ENCODE peak calls at places on chromosomes 13 and 19, in five cellular contexts. One of them, this sample, is unnamed.

GRCh38 chr19:39335168-39335567 is 675 bp downstream of the GMFG start:
- DNase-seq in foreskin fibroblast: no peak
- DNase-seq in AG10803: no peak
- DNase-seq in HCT116: no peak
- DNase-seq in spleen: peak; percentile 84
- DNase-seq in this sample: no peak

GRCh38 chr13:111005808-111006494 is 91.1 kb upstream of the ANKRD10 start:
- DNase-seq in foreskin fibroblast: peak; percentile 68
- DNase-seq in AG10803: peak; percentile 41
- DNase-seq in HCT116: no peak
- DNase-seq in spleen: peak; percentile 80
- DNase-seq in this sample: no peak

GRCh38 chr19:17306285-17306714 is 628 bp downstream of the MRPL34 start:
- DNase-seq in foreskin fibroblast: no peak
- DNase-seq in AG10803: no peak
- DNase-seq in HCT116: no peak
- DNase-seq in spleen: no peak
- DNase-seq in this sample: no peak

GRCh38 chr19:46913198-46913851 is 52.5 kb downstream of the ARHGAP35 start:
- DNase-seq in foreskin fibroblast: no peak
- DNase-seq in AG10803: peak; percentile 25
- DNase-seq in HCT116: no peak
- DNase-seq in spleen: no peak
- DNase-seq in this sample: no peak

GRCh38 chr19:54916822-54917221 is 10.9 kb downstream of the NCR1 start:
- DNase-seq in foreskin fibroblast: no peak
- DNase-seq in AG10803: no peak
- DNase-seq in HCT116: no peak
- DNase-seq in spleen: peak; percentile 62
- DNase-seq in this sample: no peak

GRCh38 chr13:24745861-24746617 is 17.9 kb upstream of the RNF17 start:
- DNase-seq in foreskin fibroblast: peak; percentile 13
- DNase-seq in AG10803: no peak
- DNase-seq in HCT116: no peak
- DNase-seq in spleen: no peak
- DNase-seq in this sample: no peak

GRCh38 chr19:29832801-29833200 is 21.0 kb downstream of the CCNE1 start:
- DNase-seq in foreskin fibroblast: no peak
- DNase-seq in AG10803: no peak
- DNase-seq in HCT116: no peak
- DNase-seq in spleen: no peak
- DNase-seq in this sample: no peak

GRCh38 chr19:48510421-48511268 is 990 bp downstream of the LMTK3 start:
- DNase-seq in foreskin fibroblast: peak; percentile 72
- DNase-seq in AG10803: no peak
- DNase-seq in HCT116: no peak
- DNase-seq in spleen: peak; percentile 88
- DNase-seq in this sample: no peak

GRCh38 chr19:36488816-36489138 is 584 bp downstream of the ZNF566 start:
- DNase-seq in foreskin fibroblast: peak; percentile 33
- DNase-seq in AG10803: peak; percentile 4
- DNase-seq in HCT116: peak; percentile 13
- DNase-seq in spleen: no peak
- DNase-seq in this sample: no peak

GRCh38 chr13:29575098-29575497 is 20.4 kb downstream of the SLC7A1 start:
- DNase-seq in foreskin fibroblast: no peak
- DNase-seq in AG10803: no peak
- DNase-seq in HCT116: no peak
- DNase-seq in spleen: no peak
- DNase-seq in this sample: no peak

GRCh38 chr19:46350029-46350757 is 3.3 kb downstream of the PPP5C start:
- DNase-seq in foreskin fibroblast: no peak
- DNase-seq in AG10803: no peak
- DNase-seq in HCT116: no peak
- DNase-seq in spleen: no peak
- DNase-seq in this sample: no peak

GRCh38 chr19:54674021-54674617 is 11.3 kb downstream of the LILRB4 start:
- DNase-seq in foreskin fibroblast: peak; percentile 20
- DNase-seq in AG10803: peak; percentile 23
- DNase-seq in HCT116: peak; percentile 34
- DNase-seq in spleen: no peak
- DNase-seq in this sample: no peak

GRCh38 chr13:80235131-80235530 is 105.8 kb downstream of the SPRY2 start:
- DNase-seq in foreskin fibroblast: peak; percentile 28
- DNase-seq in AG10803: no peak
- DNase-seq in HCT116: no peak
- DNase-seq in spleen: no peak
- DNase-seq in this sample: no peak

GRCh38 chr19:44869728-44870470 is 21.2 kb upstream of the TOMM40 start:
- DNase-seq in foreskin fibroblast: peak; percentile 25
- DNase-seq in AG10803: no peak
- DNase-seq in HCT116: no peak
- DNase-seq in spleen: no peak
- DNase-seq in this sample: no peak

GRCh38 chr13:33933810-33934209 is 115.9 kb downstream of the RFC3 start:
- DNase-seq in foreskin fibroblast: no peak
- DNase-seq in AG10803: no peak
- DNase-seq in HCT116: no peak
- DNase-seq in spleen: no peak
- DNase-seq in this sample: no peak

GRCh38 chr13:21567714-21568113 is 36.3 kb downstream of the MICU2 start:
- DNase-seq in foreskin fibroblast: no peak
- DNase-seq in AG10803: no peak
- DNase-seq in HCT116: no peak
- DNase-seq in spleen: no peak
- DNase-seq in this sample: no peak

GRCh38 chr13:48532146-48532472 is 771 bp downstream of the RCBTB2 start:
- DNase-seq in foreskin fibroblast: peak; percentile 70
- DNase-seq in AG10803: peak; percentile 58
- DNase-seq in HCT116: no peak
- DNase-seq in spleen: no peak
- DNase-seq in this sample: no peak

GRCh38 chr19:47210689-47211316 is 20.2 kb downstream of the BBC3 start:
- DNase-seq in foreskin fibroblast: peak; percentile 89
- DNase-seq in AG10803: peak; percentile 81
- DNase-seq in HCT116: no peak
- DNase-seq in spleen: peak; percentile 77
- DNase-seq in this sample: peak; percentile 55

GRCh38 chr13:73938375-73939070 is 195.7 kb downstream of the KLF12 start:
- DNase-seq in foreskin fibroblast: peak; percentile 84
- DNase-seq in AG10803: peak; percentile 87
- DNase-seq in HCT116: peak; percentile 18
- DNase-seq in spleen: no peak
- DNase-seq in this sample: no peak

GRCh38 chr13:71067164-71067815 is 799.7 kb downstream of the DACH1 start:
- DNase-seq in foreskin fibroblast: no peak
- DNase-seq in AG10803: no peak
- DNase-seq in HCT116: no peak
- DNase-seq in spleen: no peak
- DNase-seq in this sample: no peak

GRCh38 chr13:109700176-109700575 is 86.2 kb downstream of the IRS2 start:
- DNase-seq in foreskin fibroblast: peak; percentile 86
- DNase-seq in AG10803: peak; percentile 46
- DNase-seq in HCT116: no peak
- DNase-seq in spleen: no peak
- DNase-seq in this sample: no peak

GRCh38 chr19:7575426-7576040 is 20.1 kb upstream of the CAMSAP3 start:
- DNase-seq in foreskin fibroblast: peak; percentile 32
- DNase-seq in AG10803: no peak
- DNase-seq in HCT116: peak; percentile 66
- DNase-seq in spleen: no peak
- DNase-seq in this sample: no peak

GRCh38 chr13:32001392-32001768 is 30.2 kb upstream of the FRY start:
- DNase-seq in foreskin fibroblast: peak; percentile 65
- DNase-seq in AG10803: peak; percentile 67
- DNase-seq in HCT116: peak; percentile 22
- DNase-seq in spleen: no peak
- DNase-seq in this sample: no peak

GRCh38 chr19:46378268-46378667 is 31.4 kb downstream of the PPP5C start:
- DNase-seq in foreskin fibroblast: peak; percentile 90
- DNase-seq in AG10803: peak; percentile 94
- DNase-seq in HCT116: no peak
- DNase-seq in spleen: no peak
- DNase-seq in this sample: no peak

GRCh38 chr13:33751151-33751550 is 66.8 kb upstream of the RFC3 start:
- DNase-seq in foreskin fibroblast: peak; percentile 44
- DNase-seq in AG10803: peak; percentile 68
- DNase-seq in HCT116: no peak
- DNase-seq in spleen: no peak
- DNase-seq in this sample: no peak

GRCh38 chr13:36421447-36421846 is 10.8 kb upstream of the CCNA1 start:
- DNase-seq in foreskin fibroblast: peak; percentile 82
- DNase-seq in AG10803: peak; percentile 11
- DNase-seq in HCT116: no peak
- DNase-seq in spleen: no peak
- DNase-seq in this sample: no peak

GRCh38 chr19:1855040-1855827 is 7.0 kb upstream of the REXO1 start:
- DNase-seq in foreskin fibroblast: peak; percentile 97
- DNase-seq in AG10803: peak; percentile 92
- DNase-seq in HCT116: peak; percentile 64
- DNase-seq in spleen: peak; percentile 99
- DNase-seq in this sample: peak; percentile 98

GRCh38 chr13:111399334-111399733 is 78.9 kb downstream of the TEX29 start:
- DNase-seq in foreskin fibroblast: no peak
- DNase-seq in AG10803: no peak
- DNase-seq in HCT116: no peak
- DNase-seq in spleen: peak; percentile 69
- DNase-seq in this sample: no peak

GRCh38 chr19:22327321-22327720 is 41.1 kb downstream of the ZNF729 start:
- DNase-seq in foreskin fibroblast: peak; percentile 0
- DNase-seq in AG10803: no peak
- DNase-seq in HCT116: no peak
- DNase-seq in spleen: no peak
- DNase-seq in this sample: no peak

GRCh38 chr19:41540041-41540695 is 35.8 kb upstream of the CEACAM21 start:
- DNase-seq in foreskin fibroblast: no peak
- DNase-seq in AG10803: peak; percentile 20
- DNase-seq in HCT116: no peak
- DNase-seq in spleen: no peak
- DNase-seq in this sample: no peak

GRCh38 chr19:32823747-32824102 is 45.8 kb downstream of the SLC7A9 start:
- DNase-seq in foreskin fibroblast: no peak
- DNase-seq in AG10803: no peak
- DNase-seq in HCT116: no peak
- DNase-seq in spleen: no peak
- DNase-seq in this sample: no peak

GRCh38 chr19:40342644-40343311 is 5.4 kb downstream of the C19orf47 start:
- DNase-seq in foreskin fibroblast: no peak
- DNase-seq in AG10803: no peak
- DNase-seq in HCT116: no peak
- DNase-seq in spleen: peak; percentile 34
- DNase-seq in this sample: no peak

GRCh38 chr13:48600374-48601364 is 53.1 kb upstream of the CYSLTR2 start:
- DNase-seq in foreskin fibroblast: peak; percentile 63
- DNase-seq in AG10803: peak; percentile 40
- DNase-seq in HCT116: no peak
- DNase-seq in spleen: no peak
- DNase-seq in this sample: no peak

GRCh38 chr13:86403213-86403612 is 604.0 kb upstream of the SLITRK6 start:
- DNase-seq in foreskin fibroblast: no peak
- DNase-seq in AG10803: no peak
- DNase-seq in HCT116: no peak
- DNase-seq in spleen: no peak
- DNase-seq in this sample: no peak

GRCh38 chr13:41224113-41225110 is 30.0 kb upstream of the KBTBD7 start:
- DNase-seq in foreskin fibroblast: peak; percentile 86
- DNase-seq in AG10803: peak; percentile 88
- DNase-seq in HCT116: no peak
- DNase-seq in spleen: no peak
- DNase-seq in this sample: no peak

GRCh38 chr13:41222259-41222852 is 28.0 kb upstream of the KBTBD7 start:
- DNase-seq in foreskin fibroblast: peak; percentile 66
- DNase-seq in AG10803: peak; percentile 43
- DNase-seq in HCT116: peak; percentile 50
- DNase-seq in spleen: no peak
- DNase-seq in this sample: peak; percentile 22
- TF ChIP-seq CTCF in foreskin fibroblast: peak; percentile 62
- TF ChIP-seq CTCF in AG10803: peak; percentile 82
- TF ChIP-seq CTCF in HCT116: peak; percentile 60
- TF ChIP-seq CTCF in spleen: peak; percentile 86
- TF ChIP-seq CTCF in this sample: peak; percentile 58

DNA sequence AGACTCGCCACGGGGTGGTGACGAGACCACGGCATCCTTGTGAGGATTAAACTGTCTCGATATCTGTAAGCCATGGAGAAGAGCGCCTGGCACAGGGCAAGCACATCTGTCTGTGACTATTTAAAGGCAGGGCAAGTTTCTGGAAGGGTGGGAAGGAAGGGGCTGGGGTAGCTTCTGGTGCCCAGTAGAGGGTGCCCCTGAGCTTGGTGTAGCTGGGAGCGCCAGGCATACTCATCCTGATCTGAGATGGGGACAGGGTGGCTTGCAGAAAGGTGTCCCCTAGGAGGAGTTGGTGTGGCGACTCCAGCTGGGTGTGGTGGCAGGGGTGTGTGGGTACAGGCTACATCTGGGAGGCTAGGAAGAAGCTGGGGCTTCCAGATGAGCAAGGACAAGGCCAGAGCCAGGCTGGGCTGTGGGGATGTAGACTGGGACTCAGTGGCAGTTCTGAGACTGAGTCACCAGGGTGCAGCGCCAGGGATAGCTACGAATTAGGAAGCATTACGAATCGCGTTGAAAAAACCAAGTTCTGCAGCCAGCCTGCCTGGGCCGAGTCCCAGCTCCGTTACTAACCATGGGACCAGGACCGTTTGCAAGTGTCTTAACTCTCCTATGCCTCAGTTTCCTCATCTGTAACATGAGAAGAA is 23.1 kb upstream of the ASPDH start:
- DNase-seq in foreskin fibroblast: no peak
- DNase-seq in AG10803: no peak
- DNase-seq in HCT116: no peak
- DNase-seq in spleen: no peak
- DNase-seq in this sample: no peak
- TF ChIP-seq CTCF in foreskin fibroblast: no peak
- TF ChIP-seq CTCF in AG10803: no peak
- TF ChIP-seq CTCF in HCT116: no peak
- TF ChIP-seq CTCF in spleen: no peak
- TF ChIP-seq CTCF in this sample: no peak

GRCh38 chr13:67740871-67741475 is 510.8 kb upstream of the PCDH9 start:
- DNase-seq in foreskin fibroblast: no peak
- DNase-seq in AG10803: no peak
- DNase-seq in HCT116: no peak
- DNase-seq in spleen: no peak
- DNase-seq in this sample: no peak

GRCh38 chr13:67742478-67742877 is 512.3 kb upstream of the PCDH9 start:
- DNase-seq in foreskin fibroblast: no peak
- DNase-seq in AG10803: no peak
- DNase-seq in HCT116: no peak
- DNase-seq in spleen: no peak
- DNase-seq in this sample: no peak

GRCh38 chr13:67735651-67736050 is 505.5 kb upstream of the PCDH9 start:
- DNase-seq in foreskin fibroblast: no peak
- DNase-seq in AG10803: no peak
- DNase-seq in HCT116: no peak
- DNase-seq in spleen: no peak
- DNase-seq in this sample: no peak

GRCh38 chr13:67736646-67737420 is 506.7 kb upstream of the PCDH9 start:
- DNase-seq in foreskin fibroblast: peak; percentile 59
- DNase-seq in AG10803: peak; percentile 31
- DNase-seq in HCT116: no peak
- DNase-seq in spleen: no peak
- DNase-seq in this sample: no peak
- TF ChIP-seq CTCF in foreskin fibroblast: no peak
- TF ChIP-seq CTCF in AG10803: peak; percentile 24
- TF ChIP-seq CTCF in HCT116: no peak
- TF ChIP-seq CTCF in spleen: no peak
- TF ChIP-seq CTCF in this sample: peak; percentile 49

GRCh38 chr13:94859812-94860210 is 147.5 kb upstream of the SOX21 start:
- DNase-seq in foreskin fibroblast: no peak
- DNase-seq in AG10803: no peak
- DNase-seq in HCT116: no peak
- DNase-seq in spleen: no peak
- DNase-seq in this sample: no peak
- TF ChIP-seq CTCF in foreskin fibroblast: no peak
- TF ChIP-seq CTCF in AG10803: no peak
- TF ChIP-seq CTCF in HCT116: no peak
- TF ChIP-seq CTCF in spleen: no peak
- TF ChIP-seq CTCF in this sample: no peak